ENCODE peak calls at places on chromosomes 6 and 20, in eight cellular contexts. One of them, this sample, is unnamed.

GRCh38 chr6:101883398-101883975 is 490.0 kb downstream of the GRIK2 start:
- DNase-seq in vagina: no peak
- DNase-seq in endothelial cell: no peak
- DNase-seq in fibroblast of lung: peak
- DNase-seq in GM20000: no peak
- DNase-seq in activated B cell treated with CpG ODN at 0.5 μM for 24 hours: no peak
- DNase-seq in H9: no peak
- DNase-seq in HCT116: no peak
- DNase-seq in this sample: no peak

GRCh38 chr20:41154436-41155176 is 17.3 kb downstream of the PLCG1 start:
- DNase-seq in vagina: no peak
- DNase-seq in endothelial cell: no peak
- DNase-seq in fibroblast of lung: no peak
- DNase-seq in GM20000: no peak
- DNase-seq in activated B cell treated with CpG ODN at 0.5 μM for 24 hours: no peak
- DNase-seq in H9: no peak
- DNase-seq in HCT116: no peak
- DNase-seq in this sample: no peak

GRCh38 chr6:7909323-7910276 is 988 bp downstream of the TXNDC5 start:
- DNase-seq in vagina: no peak
- DNase-seq in endothelial cell: peak
- DNase-seq in fibroblast of lung: peak
- DNase-seq in GM20000: peak
- DNase-seq in activated B cell treated with CpG ODN at 0.5 μM for 24 hours: peak
- DNase-seq in H9: peak
- DNase-seq in HCT116: no peak
- DNase-seq in this sample: peak

GRCh38 chr20:54476336-54476928 is 1.0 kb downstream of the DOK5 start:
- DNase-seq in vagina: no peak
- DNase-seq in endothelial cell: no peak
- DNase-seq in fibroblast of lung: no peak
- DNase-seq in GM20000: peak
- DNase-seq in activated B cell treated with CpG ODN at 0.5 μM for 24 hours: no peak
- DNase-seq in H9: no peak
- DNase-seq in HCT116: no peak
- DNase-seq in this sample: no peak

GRCh38 chr6:121828567-121828966 is 393.1 kb downstream of the GJA1 start:
- DNase-seq in vagina: no peak
- DNase-seq in endothelial cell: no peak
- DNase-seq in fibroblast of lung: peak
- DNase-seq in GM20000: no peak
- DNase-seq in activated B cell treated with CpG ODN at 0.5 μM for 24 hours: no peak
- DNase-seq in H9: no peak
- DNase-seq in HCT116: no peak
- DNase-seq in this sample: no peak

GRCh38 chr6:46323312-46323965 is 152.7 kb upstream of the ENPP5 start:
- DNase-seq in vagina: no peak
- DNase-seq in endothelial cell: no peak
- DNase-seq in fibroblast of lung: peak
- DNase-seq in GM20000: no peak
- DNase-seq in activated B cell treated with CpG ODN at 0.5 μM for 24 hours: no peak
- DNase-seq in H9: no peak
- DNase-seq in HCT116: no peak
- DNase-seq in this sample: no peak

GRCh38 chr6:155317186-155317585 is 2.9 kb upstream of the TFB1M start:
- DNase-seq in vagina: no peak
- DNase-seq in endothelial cell: no peak
- DNase-seq in fibroblast of lung: no peak
- DNase-seq in GM20000: no peak
- DNase-seq in activated B cell treated with CpG ODN at 0.5 μM for 24 hours: no peak
- DNase-seq in H9: no peak
- DNase-seq in HCT116: no peak
- DNase-seq in this sample: no peak

GRCh38 chr6:6931047-6932025 is 176.4 kb upstream of the RREB1 start:
- DNase-seq in vagina: no peak
- DNase-seq in endothelial cell: no peak
- DNase-seq in fibroblast of lung: no peak
- DNase-seq in GM20000: no peak
- DNase-seq in activated B cell treated with CpG ODN at 0.5 μM for 24 hours: no peak
- DNase-seq in H9: no peak
- DNase-seq in HCT116: no peak
- DNase-seq in this sample: no peak

GRCh38 chr6:10316327-10316726 is 98.5 kb downstream of the TFAP2A start:
- DNase-seq in vagina: no peak
- DNase-seq in endothelial cell: no peak
- DNase-seq in fibroblast of lung: peak
- DNase-seq in GM20000: no peak
- DNase-seq in activated B cell treated with CpG ODN at 0.5 μM for 24 hours: no peak
- DNase-seq in H9: no peak
- DNase-seq in HCT116: no peak
- DNase-seq in this sample: peak

GRCh38 chr20:1934162-1934561 is 39.0 kb downstream of the SIRPA start:
- DNase-seq in vagina: no peak
- DNase-seq in endothelial cell: no peak
- DNase-seq in fibroblast of lung: peak
- DNase-seq in GM20000: no peak
- DNase-seq in activated B cell treated with CpG ODN at 0.5 μM for 24 hours: no peak
- DNase-seq in H9: no peak
- DNase-seq in HCT116: no peak
- DNase-seq in this sample: no peak

GRCh38 chr6:116165596-116165995 is 39.7 kb upstream of the COL10A1 start:
- DNase-seq in vagina: no peak
- DNase-seq in endothelial cell: no peak
- DNase-seq in fibroblast of lung: no peak
- DNase-seq in GM20000: no peak
- DNase-seq in activated B cell treated with CpG ODN at 0.5 μM for 24 hours: peak
- DNase-seq in H9: no peak
- DNase-seq in HCT116: no peak
- DNase-seq in this sample: no peak

GRCh38 chr6:403659-404655 is 12.4 kb downstream of the IRF4 start:
- DNase-seq in vagina: no peak
- DNase-seq in endothelial cell: no peak
- DNase-seq in fibroblast of lung: no peak
- DNase-seq in GM20000: no peak
- DNase-seq in activated B cell treated with CpG ODN at 0.5 μM for 24 hours: no peak
- DNase-seq in H9: no peak
- DNase-seq in HCT116: no peak
- DNase-seq in this sample: no peak

GRCh38 chr6:42482126-42482525 is 30.4 kb upstream of the TRERF1 start:
- DNase-seq in vagina: no peak
- DNase-seq in endothelial cell: no peak
- DNase-seq in fibroblast of lung: no peak
- DNase-seq in GM20000: no peak
- DNase-seq in activated B cell treated with CpG ODN at 0.5 μM for 24 hours: no peak
- DNase-seq in H9: no peak
- DNase-seq in HCT116: no peak
- DNase-seq in this sample: no peak

GRCh38 chr6:43052225-43052841 is 1.3 kb downstream of the CUL7 start:
- DNase-seq in vagina: no peak
- DNase-seq in endothelial cell: no peak
- DNase-seq in fibroblast of lung: no peak
- DNase-seq in GM20000: no peak
- DNase-seq in activated B cell treated with CpG ODN at 0.5 μM for 24 hours: no peak
- DNase-seq in H9: peak
- DNase-seq in HCT116: no peak
- DNase-seq in this sample: no peak

GRCh38 chr20:3741846-3742458 is 9.5 kb downstream of the HSPA12B start:
- DNase-seq in vagina: no peak
- DNase-seq in endothelial cell: no peak
- DNase-seq in fibroblast of lung: no peak
- DNase-seq in GM20000: no peak
- DNase-seq in activated B cell treated with CpG ODN at 0.5 μM for 24 hours: no peak
- DNase-seq in H9: no peak
- DNase-seq in HCT116: no peak
- DNase-seq in this sample: no peak

GRCh38 chr20:9172908-9173307 is 104.0 kb downstream of the PLCB4 start:
- DNase-seq in vagina: no peak
- DNase-seq in endothelial cell: no peak
- DNase-seq in fibroblast of lung: peak
- DNase-seq in GM20000: no peak
- DNase-seq in activated B cell treated with CpG ODN at 0.5 μM for 24 hours: no peak
- DNase-seq in H9: no peak
- DNase-seq in HCT116: no peak
- DNase-seq in this sample: no peak

GRCh38 chr20:33444797-33445560 is 1.4 kb upstream of the SNTA1 start:
- DNase-seq in vagina: no peak
- DNase-seq in endothelial cell: no peak
- DNase-seq in fibroblast of lung: no peak
- DNase-seq in GM20000: no peak
- DNase-seq in activated B cell treated with CpG ODN at 0.5 μM for 24 hours: no peak
- DNase-seq in H9: peak
- DNase-seq in HCT116: no peak
- DNase-seq in this sample: no peak

GRCh38 chr6:116251568-116252384 is 2.1 kb downstream of the TSPYL4 start:
- DNase-seq in vagina: no peak
- DNase-seq in endothelial cell: no peak
- DNase-seq in fibroblast of lung: peak
- DNase-seq in GM20000: no peak
- DNase-seq in activated B cell treated with CpG ODN at 0.5 μM for 24 hours: no peak
- DNase-seq in H9: peak
- DNase-seq in HCT116: no peak
- DNase-seq in this sample: no peak

GRCh38 chr6:20704325-20704724 is 170.1 kb downstream of the CDKAL1 start:
- DNase-seq in vagina: no peak
- DNase-seq in endothelial cell: no peak
- DNase-seq in fibroblast of lung: no peak
- DNase-seq in GM20000: no peak
- DNase-seq in activated B cell treated with CpG ODN at 0.5 μM for 24 hours: no peak
- DNase-seq in H9: no peak
- DNase-seq in HCT116: no peak
- DNase-seq in this sample: no peak

GRCh38 chr20:19817017-19817416 is 59.0 kb downstream of the RIN2 start:
- DNase-seq in vagina: no peak
- DNase-seq in endothelial cell: no peak
- DNase-seq in fibroblast of lung: peak
- DNase-seq in GM20000: no peak
- DNase-seq in activated B cell treated with CpG ODN at 0.5 μM for 24 hours: no peak
- DNase-seq in H9: no peak
- DNase-seq in HCT116: no peak
- DNase-seq in this sample: no peak

GRCh38 chr6:149925974-149926777 is 3.3 kb upstream of the RAET1G start:
- DNase-seq in vagina: peak
- DNase-seq in endothelial cell: peak
- DNase-seq in fibroblast of lung: peak
- DNase-seq in GM20000: no peak
- DNase-seq in activated B cell treated with CpG ODN at 0.5 μM for 24 hours: no peak
- DNase-seq in H9: peak
- DNase-seq in HCT116: peak
- DNase-seq in this sample: peak

GRCh38 chr20:46139243-46139889 is 21.3 kb downstream of the CD40 start:
- DNase-seq in vagina: no peak
- DNase-seq in endothelial cell: no peak
- DNase-seq in fibroblast of lung: no peak
- DNase-seq in GM20000: no peak
- DNase-seq in activated B cell treated with CpG ODN at 0.5 μM for 24 hours: no peak
- DNase-seq in H9: no peak
- DNase-seq in HCT116: no peak
- DNase-seq in this sample: no peak
- TF ChIP-seq CTCF in vagina: no peak
- TF ChIP-seq CTCF in endothelial cell: no peak
- TF ChIP-seq CTCF in fibroblast of lung: no peak
- TF ChIP-seq CTCF in GM20000: no peak
- TF ChIP-seq CTCF in activated B cell treated with CpG ODN at 0.5 μM for 24 hours: no peak
- TF ChIP-seq CTCF in H9: no peak
- TF ChIP-seq CTCF in HCT116: no peak
- TF ChIP-seq CTCF in this sample: no peak

GRCh38 chr20:16476032-16476431 is 97.2 kb downstream of the KIF16B start:
- DNase-seq in vagina: no peak
- DNase-seq in endothelial cell: no peak
- DNase-seq in fibroblast of lung: peak
- DNase-seq in GM20000: peak
- DNase-seq in activated B cell treated with CpG ODN at 0.5 μM for 24 hours: no peak
- DNase-seq in H9: no peak
- DNase-seq in HCT116: peak
- DNase-seq in this sample: no peak
- TF ChIP-seq CTCF in vagina: no peak
- TF ChIP-seq CTCF in endothelial cell: peak
- TF ChIP-seq CTCF in fibroblast of lung: peak
- TF ChIP-seq CTCF in GM20000: peak
- TF ChIP-seq CTCF in activated B cell treated with CpG ODN at 0.5 μM for 24 hours: no peak
- TF ChIP-seq CTCF in H9: peak
- TF ChIP-seq CTCF in HCT116: peak
- TF ChIP-seq CTCF in this sample: peak

DNA sequence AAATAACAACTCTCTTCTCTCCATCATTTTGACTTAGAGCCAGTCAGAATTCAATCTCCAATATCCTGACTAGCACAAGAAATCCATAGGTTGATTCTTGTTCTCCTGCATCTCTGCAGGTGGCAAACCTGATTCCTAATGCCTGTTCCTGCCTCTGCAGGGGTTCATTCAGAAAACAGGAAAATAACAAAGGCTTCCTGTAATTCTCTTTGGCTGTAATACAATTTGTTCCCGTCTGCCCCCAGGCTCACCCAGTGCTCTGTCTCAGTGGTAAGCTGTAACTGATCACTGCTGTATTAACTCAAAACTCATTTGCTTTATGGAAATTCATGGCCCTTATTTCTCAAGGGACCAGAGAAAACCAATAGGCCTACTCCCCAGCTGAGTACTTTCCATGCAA is 88.6 kb downstream of the OPRM1 start:
- DNase-seq in vagina: no peak
- DNase-seq in endothelial cell: peak
- DNase-seq in fibroblast of lung: no peak
- DNase-seq in GM20000: no peak
- DNase-seq in activated B cell treated with CpG ODN at 0.5 μM for 24 hours: no peak
- DNase-seq in H9: peak
- DNase-seq in HCT116: no peak
- DNase-seq in this sample: no peak
- TF ChIP-seq CTCF in vagina: no peak
- TF ChIP-seq CTCF in endothelial cell: no peak
- TF ChIP-seq CTCF in fibroblast of lung: no peak
- TF ChIP-seq CTCF in GM20000: no peak
- TF ChIP-seq CTCF in activated B cell treated with CpG ODN at 0.5 μM for 24 hours: no peak
- TF ChIP-seq CTCF in H9: no peak
- TF ChIP-seq CTCF in HCT116: no peak
- TF ChIP-seq CTCF in this sample: no peak

GRCh38 chr20:35739294-35740163 is 2.5 kb downstream of the RBM39 start:
- DNase-seq in vagina: no peak
- DNase-seq in endothelial cell: no peak
- DNase-seq in fibroblast of lung: peak
- DNase-seq in GM20000: no peak
- DNase-seq in activated B cell treated with CpG ODN at 0.5 μM for 24 hours: no peak
- DNase-seq in H9: no peak
- DNase-seq in HCT116: no peak
- DNase-seq in this sample: no peak
- TF ChIP-seq CTCF in vagina: no peak
- TF ChIP-seq CTCF in endothelial cell: no peak
- TF ChIP-seq CTCF in fibroblast of lung: peak
- TF ChIP-seq CTCF in GM20000: no peak
- TF ChIP-seq CTCF in activated B cell treated with CpG ODN at 0.5 μM for 24 hours: no peak
- TF ChIP-seq CTCF in H9: peak
- TF ChIP-seq CTCF in HCT116: peak
- TF ChIP-seq CTCF in this sample: no peak

GRCh38 chr6:124881898-124882579 is 80.2 kb upstream of the RNF217 start:
- DNase-seq in vagina: no peak
- DNase-seq in endothelial cell: peak
- DNase-seq in fibroblast of lung: peak
- DNase-seq in GM20000: no peak
- DNase-seq in activated B cell treated with CpG ODN at 0.5 μM for 24 hours: no peak
- DNase-seq in H9: no peak
- DNase-seq in HCT116: no peak
- DNase-seq in this sample: no peak
- TF ChIP-seq CTCF in vagina: no peak
- TF ChIP-seq CTCF in endothelial cell: no peak
- TF ChIP-seq CTCF in fibroblast of lung: no peak
- TF ChIP-seq CTCF in GM20000: no peak
- TF ChIP-seq CTCF in activated B cell treated with CpG ODN at 0.5 μM for 24 hours: no peak
- TF ChIP-seq CTCF in H9: no peak
- TF ChIP-seq CTCF in HCT116: no peak
- TF ChIP-seq CTCF in this sample: no peak